ENCODE peak calls at places on chromosomes 12 and 14, in six cellular contexts. O, T, S, K, A and E are unnamed samples.

GRCh38 chr12:97940629-97941028 is 478.0 kb downstream of the RMST start:
- DNase-seq in A (no peak), K (no peak), S (no peak), O (no peak), T (no peak), E (no peak)

GRCh38 chr12:91098942-91099341 is 12.4 kb downstream of the LUM start:
- DNase-seq in A (no peak), S (peak; percentile 80), O (no peak), K (no peak), T (no peak), E (no peak)

GRCh38 chr12:106179086-106179485 is 40.3 kb upstream of the NUAK1 start:
- DNase-seq in O (no peak), T (no peak), S (no peak), A (no peak), K (no peak), E (no peak)

GRCh38 chr12:96493101-96493500 is 3.7 kb downstream of the CFAP54 start:
- DNase-seq in S (no peak), K (no peak), T (no peak), A (no peak), O (no peak), E (no peak)

GRCh38 chr14:103118663-103119404 is 4.4 kb upstream of the TNFAIP2 start:
- DNase-seq in O (no peak), T (no peak), K (peak; percentile 93), S (no peak), A (peak; percentile 77), E (no peak)

GRCh38 chr14:84894254-84894653 is 635.7 kb upstream of the FLRT2 start:
- DNase-seq in K (no peak), A (no peak), T (no peak), O (no peak), S (no peak), E (no peak)

GRCh38 chr12:24507827-24508226 is 441.1 kb downstream of the BCAT1 start:
- DNase-seq in O (no peak), S (no peak), A (no peak), K (no peak), T (no peak), E (no peak)

GRCh38 chr12:119202544-119202943 is 23.8 kb downstream of the HSPB8 start:
- DNase-seq in K (no peak), S (no peak), O (no peak), A (no peak), T (no peak), E (no peak)

GRCh38 chr12:83808591-83808990 is 1104.0 kb downstream of the SLC6A15 start:
- DNase-seq in S (no peak), T (no peak), A (no peak), O (no peak), K (no peak), E (no peak)

GRCh38 chr12:107783406-107784376 is 9.2 kb downstream of the ASCL4 start:
- DNase-seq in K (no peak), T (no peak), O (no peak), A (no peak), S (no peak), E (no peak)

GRCh38 chr12:50103767-50104321 is at the start of gene GPD1:
- DNase-seq in O (no peak), S (no peak), T (no peak), K (peak; percentile 91), A (peak; percentile 73), E (no peak)

GRCh38 chr14:106657460-106657859 is 1131.1 kb downstream of the TMEM121 start:
- DNase-seq in T (peak; percentile 17), A (no peak), K (no peak), O (peak; percentile 44), S (no peak), E (peak; percentile 8)

GRCh38 chr12:21989819-21990412 is 48.7 kb upstream of the ABCC9 start:
- DNase-seq in O (peak; percentile 14), K (no peak), S (no peak), T (peak; percentile 5), A (no peak), E (no peak)

GRCh38 chr12:104412681-104413080 is 44.1 kb upstream of the CHST11 start:
- DNase-seq in T (peak; percentile 8), K (no peak), O (no peak), S (no peak), A (no peak), E (no peak)

GRCh38 chr12:28104893-28105864 is 85.1 kb upstream of the CCDC91 start:
- DNase-seq in S (no peak), O (no peak), K (no peak), A (no peak), T (no peak), E (no peak)

GRCh38 chr12:107442593-107442992 is 243.0 kb upstream of the PWP1 start:
- DNase-seq in O (no peak), K (no peak), A (no peak), S (no peak), T (no peak), E (no peak)

GRCh38 chr12:74871817-74872216 is 334.2 kb downstream of the ATXN7L3B start:
- DNase-seq in T (no peak), A (no peak), S (no peak), K (no peak), O (no peak), E (no peak)

GRCh38 chr12:7125632-7126227 is 3.0 kb downstream of the RBP5 start:
- DNase-seq in K (no peak), A (no peak), T (no peak), O (no peak), S (no peak), E (no peak)

GRCh38 chr12:126389961-126390360 is 1324.7 kb downstream of the AACS start:
- DNase-seq in T (no peak), O (no peak), K (no peak), A (no peak), S (no peak), E (no peak)

DNA sequence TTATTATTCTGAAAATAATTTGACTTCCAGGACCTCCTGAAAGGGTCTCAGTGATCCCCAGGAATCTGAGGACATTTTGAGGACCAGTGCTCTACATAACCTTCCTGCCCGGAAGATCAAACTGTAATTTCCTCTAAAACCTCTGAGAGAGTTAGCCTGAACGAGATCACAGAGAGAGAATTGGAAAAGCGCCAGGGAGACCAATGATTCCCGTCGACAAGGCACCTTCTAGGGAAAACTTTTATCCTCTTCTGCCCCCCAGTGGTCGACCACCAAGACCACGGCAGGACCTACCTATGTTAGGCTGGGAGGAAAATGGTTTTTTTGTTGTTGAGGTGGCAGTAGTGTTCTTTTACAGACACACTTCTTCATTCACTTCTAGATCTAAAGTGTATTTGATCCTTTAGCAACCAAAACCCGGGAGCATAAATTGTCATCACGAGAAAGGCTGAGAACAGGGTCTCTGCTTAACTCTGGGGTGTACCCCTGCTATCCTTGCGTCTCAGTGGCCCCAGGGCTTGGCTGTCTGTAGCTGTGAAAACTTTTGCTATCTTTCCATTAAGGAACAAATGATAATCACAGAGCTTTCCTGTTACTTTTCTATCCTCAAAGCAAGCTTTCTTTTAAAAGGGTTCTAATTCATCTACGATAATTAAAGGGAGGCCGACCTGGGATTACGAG is 62.9 kb upstream of the NID2 start:
- DNase-seq in S (peak; percentile 93), O (peak; percentile 57), A (peak; percentile 54), T (peak; percentile 64), K (no peak), E (peak; percentile 67)
- TF ChIP-seq CTCF in S (peak; percentile 77), O (peak; percentile 81), A (peak; percentile 64), T (peak; percentile 16), K (peak; percentile 62), E (peak; percentile 21)

DNA sequence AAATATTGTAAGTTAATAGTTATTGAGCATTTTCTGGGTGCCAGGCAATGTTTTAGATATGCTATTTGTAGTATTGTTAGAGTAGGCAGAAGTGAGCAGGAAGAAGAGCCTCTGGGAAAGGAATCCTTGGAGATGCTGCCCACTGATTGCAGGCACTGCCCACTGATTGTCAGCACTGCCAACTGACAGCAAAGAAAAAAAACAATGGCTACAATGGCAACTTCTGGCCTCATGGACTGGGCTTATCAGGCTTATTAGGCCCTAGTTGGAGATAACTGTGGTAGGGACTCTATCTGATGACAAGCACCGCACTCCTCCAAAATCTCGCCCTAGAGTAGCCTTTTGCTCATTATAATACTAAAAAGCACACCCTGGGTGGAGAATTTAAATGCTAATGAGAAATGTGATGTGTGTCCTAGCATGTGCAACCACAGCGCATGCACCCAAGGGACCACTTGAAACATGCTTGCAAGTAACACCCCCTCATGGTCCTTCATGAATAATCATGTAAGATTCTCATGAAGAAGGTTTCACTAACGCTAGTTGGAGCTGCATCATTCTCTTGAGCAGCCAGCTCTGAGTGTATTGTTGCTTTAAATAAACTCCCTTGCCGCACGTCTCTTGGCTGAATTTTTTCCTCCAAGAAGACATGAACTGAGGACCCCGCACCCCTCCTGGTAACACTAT is 103.5 kb upstream of the PPP4R3A start:
- DNase-seq in S (no peak), O (no peak), A (no peak), T (no peak), K (no peak), E (no peak)
- TF ChIP-seq CTCF in S (no peak), O (no peak), A (no peak), T (no peak), K (no peak), E (no peak)

DNA sequence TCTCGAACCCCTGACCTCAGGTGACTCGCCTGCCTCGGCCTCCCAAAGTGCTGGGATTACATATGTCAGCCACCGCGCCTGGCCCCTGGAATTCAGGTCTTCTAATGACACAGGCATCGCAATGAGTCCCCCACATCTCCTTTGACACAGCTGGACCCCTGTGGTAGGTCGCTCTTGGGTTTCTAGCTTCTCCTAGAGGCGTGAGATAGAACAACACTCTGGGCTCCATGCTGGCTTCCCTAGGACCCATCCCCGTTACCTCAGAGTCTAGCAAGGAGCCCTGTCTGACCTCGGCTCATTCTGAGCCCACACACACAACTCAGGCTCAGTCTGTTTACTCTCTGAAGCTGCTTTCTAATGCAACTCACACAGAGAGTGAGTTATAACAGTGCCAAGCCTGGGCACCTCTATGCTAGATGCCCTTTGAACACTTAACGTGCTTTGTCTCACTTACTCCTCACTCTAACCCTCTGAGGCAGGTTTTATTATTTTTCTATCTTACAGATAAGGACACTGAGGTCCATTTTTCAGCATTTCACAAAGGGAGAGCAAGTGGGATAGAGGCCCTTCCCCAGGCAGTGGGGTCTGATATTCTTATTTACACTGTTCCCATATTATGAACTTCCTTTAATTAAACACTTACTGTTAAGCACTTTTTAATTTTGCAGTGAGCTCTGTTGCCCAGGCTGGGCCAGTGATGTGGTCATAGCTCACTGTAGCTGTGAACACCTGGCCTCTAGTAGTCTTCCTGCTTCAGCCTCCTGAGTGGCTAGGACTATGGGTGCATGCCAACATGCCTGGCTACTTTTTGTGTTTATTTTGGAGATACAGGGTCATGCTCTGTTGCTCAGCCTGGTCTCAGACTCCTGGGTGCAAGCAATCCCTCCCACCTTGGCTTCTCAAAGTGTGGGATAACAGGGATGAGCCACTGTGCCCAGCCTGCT is 40.6 kb upstream of the RBM19 start:
- DNase-seq in A (no peak), S (no peak), O (no peak), K (no peak), T (no peak), E (no peak)
- TF ChIP-seq CTCF in A (no peak), S (no peak), O (no peak), K (no peak), T (no peak), E (no peak)

GRCh38 chr14:36212987-36213386 is 36.5 kb upstream of the PTCSC3 start:
- DNase-seq in O (no peak), T (no peak), K (no peak), A (no peak), S (no peak), E (no peak)

GRCh38 chr14:36212577-36212976 is 36.1 kb upstream of the PTCSC3 start:
- DNase-seq in T (no peak), S (no peak), A (no peak), O (no peak), K (no peak), E (no peak)

GRCh38 chr14:36204674-36205073 is 28.2 kb upstream of the PTCSC3 start:
- DNase-seq in S (no peak), K (no peak), A (no peak), T (no peak), O (no peak), E (no peak)

GRCh38 chr14:36208690-36209278 is 32.3 kb upstream of the PTCSC3 start:
- DNase-seq in T (no peak), A (no peak), S (no peak), O (no peak), K (no peak), E (no peak)

GRCh38 chr14:36207500-36207899 is 31.0 kb upstream of the PTCSC3 start:
- DNase-seq in S (no peak), O (no peak), K (no peak), A (no peak), T (no peak), E (no peak)
- TF ChIP-seq CTCF in S (peak; percentile 28), O (peak; percentile 54), K (peak; percentile 60), A (peak; percentile 38), T (no peak), E (no peak)